ENCODE peak calls at places on chromosomes 6 and 20, in six cellular contexts. R, T, N, B, K and J are unnamed samples. For H3K4me1, the result is how much of the 10 kb centered on the place peaks cover.

GRCh38 chr6:22221630-22222029 is 75.2 kb downstream of the PRL start:
- DNase-seq in T (no peak), B (no peak), N (peak), R (no peak), K (no peak), J (no peak)

GRCh38 chr6:128519132-128519930 is 1.1 kb downstream of the PTPRK start:
- DNase-seq in B (peak), K (peak), N (peak), R (peak), T (peak), J (peak)

GRCh38 chr20:18101125-18101820 is 36.4 kb upstream of the KAT14 start:
- DNase-seq in R (no peak), B (no peak), T (no peak), K (no peak), N (no peak), J (no peak)

GRCh38 chr6:10585232-10585887 is 64.2 kb downstream of the GCNT2 start:
- DNase-seq in K (no peak), N (peak), R (no peak), B (no peak), T (no peak), J (no peak)

GRCh38 chr6:27679968-27680694 is 207.2 kb upstream of the ZNF184 start:
- DNase-seq in R (no peak), N (no peak), B (no peak), T (no peak), K (no peak), J (no peak)

GRCh38 chr6:111782161-111782809 is 91.0 kb downstream of the FYN start:
- DNase-seq in K (no peak), T (no peak), B (no peak), N (no peak), R (no peak), J (no peak)

GRCh38 chr6:97176468-97176867 is 106.5 kb downstream of the MMS22L start:
- DNase-seq in B (no peak), T (no peak), N (peak), R (no peak), K (no peak), J (no peak)

GRCh38 chr6:129364037-129364436 is 345.9 kb downstream of the ARHGAP18 start:
- DNase-seq in T (no peak), K (no peak), B (no peak), R (no peak), N (no peak), J (no peak)

GRCh38 chr6:35140991-35141720 is at the start of gene TCP11:
- DNase-seq in R (peak), T (peak), K (peak), N (no peak), B (no peak), J (peak)

GRCh38 chr6:10556496-10557391 is 35.6 kb downstream of the GCNT2 start:
- DNase-seq in T (no peak), B (no peak), R (no peak), K (no peak), N (peak), J (no peak)

GRCh38 chr6:32815115-32815514 is 1.7 kb downstream of the HLA-DOB start:
- DNase-seq in K (no peak), N (peak), R (no peak), B (no peak), T (no peak), J (no peak)

GRCh38 chr6:90080876-90081464 is 186.7 kb downstream of the GJA10 start:
- DNase-seq in B (peak), T (peak), K (no peak), N (no peak), R (no peak), J (no peak)

GRCh38 chr6:75397806-75398465 is 95.7 kb downstream of the FILIP1 start:
- DNase-seq in B (no peak), R (no peak), K (no peak), N (peak), T (no peak), J (no peak)

GRCh38 chr6:110352603-110353303 is 5.4 kb downstream of the METTL24 start:
- DNase-seq in B (no peak), T (no peak), R (no peak), N (peak), K (no peak), J (no peak)

GRCh38 chr6:110355727-110356126 is 2.4 kb downstream of the METTL24 start:
- DNase-seq in T (no peak), N (no peak), R (no peak), K (no peak), B (no peak), J (no peak)

GRCh38 chr6:110355031-110355430 is 3.1 kb downstream of the METTL24 start:
- DNase-seq in K (no peak), R (no peak), B (no peak), N (no peak), T (no peak), J (no peak)

GRCh38 chr6:110351546-110351945 is 6.6 kb downstream of the METTL24 start:
- DNase-seq in K (no peak), N (no peak), R (no peak), T (no peak), B (no peak), J (no peak)

GRCh38 chr6:110353420-110353819 is 4.7 kb downstream of the METTL24 start:
- DNase-seq in K (no peak), T (no peak), R (no peak), N (no peak), B (no peak), J (no peak)
- H3K4me1 ChIP-seq in K (under half), T (under half), R (under half), N (under half), B (under half), J (under half)

DNA sequence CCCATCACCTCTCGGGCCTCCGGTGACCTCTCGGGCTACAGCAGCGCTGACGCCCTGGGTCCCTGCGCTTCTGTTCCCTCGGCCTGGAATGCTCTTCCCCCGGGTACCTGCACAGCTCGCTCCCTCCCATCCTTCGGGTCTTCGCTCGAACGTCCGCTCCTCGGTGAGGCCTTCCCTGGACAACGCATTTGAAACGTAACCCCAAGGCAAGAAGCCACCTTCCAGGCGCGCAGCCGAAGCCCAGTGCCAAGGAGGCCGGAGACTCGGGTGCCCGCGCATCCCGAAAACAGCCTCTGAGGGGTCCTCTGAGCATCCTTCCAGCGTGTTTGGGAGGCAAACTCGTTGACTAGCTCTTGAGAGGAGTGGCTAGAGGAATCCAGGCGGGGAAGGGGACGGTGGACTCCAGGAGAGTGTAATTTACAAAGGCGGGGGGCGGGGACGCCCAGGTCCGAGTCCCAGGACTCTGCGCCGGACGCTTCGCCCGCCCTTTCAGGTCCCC is 87.0 kb downstream of the ZFP64 start:
- DNase-seq in R (no peak), N (peak), T (no peak), K (no peak), B (no peak), J (no peak)
- H3K4me3 ChIP-seq in R (peak), N (peak), T (peak), K (peak), B (peak), J (peak)

GRCh38 chr20:49765413-49765736 is 47.3 kb upstream of the SLC9A8 start:
- DNase-seq in N (no peak), K (no peak), B (no peak), R (no peak), T (no peak), J (no peak)
- H3K4me1 ChIP-seq in N (under half), K (under half), B (under half), R (under half), T (under half), J (under half)

GRCh38 chr20:598133-598881 is 11.8 kb downstream of the TCF15 start:
- DNase-seq in K (no peak), B (no peak), N (no peak), T (no peak), R (no peak), J (no peak)
- H3K4me3 ChIP-seq in K (no peak), B (no peak), N (no peak), T (no peak), R (no peak), J (no peak)

GRCh38 chr6:105648276-105648675 is 245.4 kb upstream of the PREP start:
- DNase-seq in N (no peak), K (no peak), R (no peak), B (peak), T (no peak), J (no peak)
- H3K4me1 ChIP-seq in N (under half), K (under half), R (under half), B (half or more), T (under half), J (under half)

GRCh38 chr20:47351643-47352331 is 4.7 kb downstream of the ZMYND8 start:
- DNase-seq in B (no peak), K (no peak), R (peak), N (peak), T (no peak), J (no peak)
- H3K4me3 ChIP-seq in B (no peak), K (no peak), R (no peak), N (no peak), T (peak), J (no peak)

GRCh38 chr6:151680846-151681425 is 126.5 kb upstream of the ESR1 start:
- DNase-seq in R (no peak), K (no peak), B (no peak), T (no peak), N (no peak), J (no peak)
- H3K4me1 ChIP-seq in R (under half), K (under half), B (under half), T (under half), N (under half), J (under half)

GRCh38 chr6:146915671-146916127 is 288.5 kb upstream of the STXBP5 start:
- DNase-seq in B (no peak), N (peak), K (no peak), R (no peak), T (no peak), J (no peak)
- H3K4me3 ChIP-seq in B (no peak), N (peak), K (no peak), R (no peak), T (no peak), J (no peak)